ENCODE peak calls at places on chromosomes 11 and 22, in four cellular contexts. F is GM23248, L is A549, G is SJSA1. E is an unnamed sample.

GRCh38 chr11:10450451-10451398 is 4.3 kb upstream of the AMPD3 start:
- DNase-seq in F (peak), G (no peak), L (peak), E (no peak)

GRCh38 chr22:36377022-36377631 is 10.6 kb downstream of the MYH9 start:
- DNase-seq in F (no peak), G (no peak), L (no peak), E (no peak)

GRCh38 chr11:57213282-57214086 is 23.6 kb downstream of the APLNR start:
- DNase-seq in G (no peak), L (no peak), F (no peak), E (no peak)

GRCh38 chr11:15977116-15977515 is 379.2 kb downstream of the SOX6 start:
- DNase-seq in G (no peak), L (no peak), F (no peak), E (no peak)

GRCh38 chr22:19431641-19432091 is at the start of gene HIRA:
- DNase-seq in F (peak), G (peak), L (peak), E (peak)

GRCh38 chr11:106594751-106595351 is 423.4 kb downstream of the GUCY1A2 start:
- DNase-seq in L (no peak), G (no peak), F (no peak), E (no peak)

GRCh38 chr11:2092956-2093412 is 46.2 kb downstream of the IGF2 start:
- DNase-seq in F (peak), G (no peak), L (no peak), E (peak)

GRCh38 chr22:30606455-30607299 is at the start of gene TCN2:
- DNase-seq in L (peak), G (peak), F (peak), E (peak)

GRCh38 chr11:121886005-121886739 is 229.8 kb downstream of the BLID start:
- DNase-seq in G (no peak), F (peak), L (no peak), E (peak)

GRCh38 chr11:105899776-105900175 is 122.3 kb downstream of the MSANTD4 start:
- DNase-seq in F (no peak), L (no peak), G (no peak), E (no peak)

GRCh38 chr11:87263979-87264378 is 226.2 kb downstream of the TMEM135 start:
- DNase-seq in G (no peak), F (peak), L (no peak), E (no peak)

GRCh38 chr11:47899801-47900200 is 51.7 kb upstream of the NUP160 start:
- DNase-seq in F (no peak), G (no peak), L (no peak), E (no peak)

GRCh38 chr11:31711137-31711536 is 100.0 kb downstream of the PAX6 start:
- DNase-seq in L (no peak), F (no peak), G (no peak), E (no peak)

GRCh38 chr22:49951001-49951677 is 9.4 kb upstream of the PIM3 start:
- DNase-seq in F (no peak), G (peak), L (no peak), E (no peak)

GRCh38 chr11:122202951-122203456 is 87.0 kb upstream of the BLID start:
- DNase-seq in L (peak), G (peak), F (peak), E (peak)

GRCh38 chr22:44293034-44293433 is 19.7 kb downstream of the SHISAL1 start:
- DNase-seq in L (no peak), F (no peak), G (no peak), E (no peak)

GRCh38 chr11:111635706-111636045 is 33.4 kb downstream of the SIK2 start:
- DNase-seq in G (no peak), L (no peak), F (peak), E (peak)

GRCh38 chr11:30342736-30343166 is 19.8 kb downstream of the ARL14EP start:
- DNase-seq in F (no peak), L (no peak), G (no peak), E (no peak)

GRCh38 chr11:29310016-29310415 is 706.8 kb downstream of the KCNA4 start:
- DNase-seq in G (no peak), F (peak), L (no peak), E (no peak)

GRCh38 chr11:121479355-121479754 is 26.6 kb upstream of the SORL1-AS1 start:
- DNase-seq in L (no peak), G (no peak), F (no peak), E (peak)

GRCh38 chr22:49300951-49301397 is 526.7 kb downstream of the BRD1 start:
- DNase-seq in G (peak), F (no peak), L (no peak), E (no peak)

GRCh38 chr22:30609260-30610185 is 2.5 kb downstream of the TCN2 start:
- DNase-seq in L (peak), F (peak), G (peak), E (no peak)

GRCh38 chr22:25900390-25900789 is 158.4 kb downstream of the MYO18B start:
- DNase-seq in F (no peak), G (no peak), L (no peak), E (no peak)

GRCh38 chr22:25899566-25899965 is 157.6 kb downstream of the MYO18B start:
- DNase-seq in G (no peak), L (no peak), F (no peak), E (no peak)

GRCh38 chr22:25898707-25899365 is 156.8 kb downstream of the MYO18B start:
- DNase-seq in G (no peak), F (no peak), L (peak), E (peak)

GRCh38 chr22:25902402-25902801 is 160.4 kb downstream of the MYO18B start:
- DNase-seq in L (no peak), F (no peak), G (no peak), E (no peak)

GRCh38 chr22:25900880-25901279 is 158.9 kb downstream of the MYO18B start:
- DNase-seq in L (no peak), G (no peak), F (no peak), E (peak)
- H3K27ac ChIP-seq in L (no peak), G (no peak), F (no peak), E (no peak)

DNA sequence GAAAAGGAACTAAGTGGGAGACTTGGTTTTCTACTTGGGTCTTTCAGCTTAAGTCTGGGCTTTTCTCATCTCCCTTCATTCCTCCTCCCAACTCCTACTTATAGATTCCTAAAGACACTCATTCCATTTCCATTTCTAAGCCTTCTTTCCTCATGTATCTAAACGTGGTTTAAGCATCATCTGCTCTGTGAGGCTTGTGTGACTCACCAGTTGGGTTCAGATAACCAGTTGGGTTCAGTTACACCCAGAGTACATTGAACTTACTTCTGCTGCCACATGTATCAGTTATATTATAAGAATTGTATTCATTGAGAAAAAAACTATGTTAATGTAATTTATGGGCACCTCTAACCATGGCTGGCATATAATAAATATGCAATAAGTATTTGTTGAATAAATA is 831.2 kb upstream of the CCDC90B start:
- DNase-seq in F (peak), L (no peak), G (no peak), E (no peak)
- H3K27ac ChIP-seq in F (no peak), L (no peak), G (no peak), E (no peak)

GRCh38 chr22:47160781-47161520 is 398.5 kb downstream of the TBC1D22A start:
- DNase-seq in F (no peak), G (no peak), L (no peak), E (no peak)
- H3K27ac ChIP-seq in F (no peak), G (no peak), L (no peak), E (no peak)

GRCh38 chr11:125904678-125905077 is 370 bp downstream of the DDX25 start:
- DNase-seq in F (no peak), G (no peak), L (no peak), E (no peak)
- H3K27ac ChIP-seq in F (no peak), G (no peak), L (no peak), E (no peak)

GRCh38 chr11:65524747-65525658 is at the start of gene SCYL1:
- DNase-seq in G (peak), L (peak), F (peak), E (peak)

GRCh38 chr11:65525659-65526480 is 987 bp downstream of the SCYL1 start:
- DNase-seq in L (no peak), G (peak), F (no peak), E (no peak)

GRCh38 chr11:65526744-65527143 is 1.9 kb downstream of the SCYL1 start:
- DNase-seq in L (no peak), G (no peak), F (no peak), E (no peak)

GRCh38 chr11:65524010-65524746 is 705 bp upstream of the SCYL1 start:
- DNase-seq in F (peak), G (peak), L (no peak), E (no peak)

GRCh38 chr11:65522640-65523322 is 2.1 kb upstream of the SCYL1 start:
- DNase-seq in L (no peak), F (no peak), G (no peak), E (no peak)
- H3K27ac ChIP-seq in L (no peak), F (no peak), G (no peak), E (no peak)

DNA sequence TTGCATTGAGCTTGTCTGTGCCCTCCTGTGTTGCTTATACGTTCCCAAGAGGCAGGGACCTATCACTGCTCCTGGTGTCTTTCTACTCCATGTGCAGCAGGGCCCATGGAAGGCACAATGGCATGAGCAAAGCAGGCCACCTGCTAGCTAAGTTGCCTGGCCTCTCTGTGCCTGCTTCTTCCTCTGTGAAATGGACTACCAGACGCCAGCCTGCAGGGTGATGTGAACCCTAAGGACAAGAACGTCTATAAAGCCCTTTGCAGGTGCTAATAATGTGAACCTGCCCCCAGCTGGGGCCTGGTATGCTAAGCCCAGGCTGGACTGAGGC is 4.1 kb downstream of the GUCD1 start:
- DNase-seq in G (no peak), L (no peak), F (no peak), E (no peak)
- H3K27ac ChIP-seq in G (no peak), L (peak), F (no peak), E (no peak)

GRCh38 chr11:95566151-95566670 is 223.4 kb downstream of the FAM76B start:
- DNase-seq in L (no peak), F (no peak), G (no peak), E (no peak)

GRCh38 chr11:95565692-95566091 is 223.9 kb downstream of the FAM76B start:
- DNase-seq in F (no peak), G (no peak), L (no peak), E (no peak)

GRCh38 chr11:95569207-95569606 is 220.4 kb downstream of the FAM76B start:
- DNase-seq in L (no peak), F (no peak), G (no peak), E (no peak)

GRCh38 chr11:95568236-95568635 is 221.3 kb downstream of the FAM76B start:
- DNase-seq in G (no peak), L (no peak), F (no peak), E (no peak)

GRCh38 chr11:95567685-95568084 is 221.9 kb downstream of the FAM76B start:
- DNase-seq in L (no peak), G (no peak), F (peak), E (no peak)
- H3K27ac ChIP-seq in L (no peak), G (no peak), F (no peak), E (no peak)

GRCh38 chr22:46461566-46462180 is 75.7 kb downstream of the CELSR1 start:
- DNase-seq in F (no peak), G (no peak), L (no peak), E (no peak)
- H3K27ac ChIP-seq in F (no peak), G (no peak), L (peak), E (no peak)

DNA sequence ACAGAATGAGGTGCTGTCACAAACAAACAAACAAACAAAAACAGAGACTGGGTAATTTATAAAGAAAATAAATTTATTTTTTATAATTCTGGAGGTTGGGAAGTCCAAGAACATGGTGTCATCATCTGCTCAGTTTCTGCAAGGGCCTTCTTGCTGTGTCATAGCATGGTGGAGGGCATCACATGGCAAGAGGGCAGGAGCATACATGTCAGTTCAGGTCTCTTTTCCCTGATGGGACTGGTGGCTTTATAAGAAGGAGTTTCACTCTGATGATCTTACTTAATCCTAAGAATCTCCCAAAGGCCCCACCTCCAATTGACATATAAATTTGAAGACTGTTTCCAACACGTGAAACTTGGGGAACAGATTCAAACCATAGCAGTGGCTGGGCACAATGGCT is 135.7 kb downstream of the NECTIN1 start:
- DNase-seq in F (no peak), L (no peak), G (no peak), E (no peak)
- H3K27ac ChIP-seq in F (no peak), L (no peak), G (no peak), E (no peak)

E was measured in SJCRH30.